ENCODE peak calls at places on chromosomes 2 and 18, in ten cellular contexts. Y is fibroblast of lung, Q is aorta, A is NT2/D1, C is MG63, I is AG04449, Z is epithelial cell of esophagus, E is prostate gland, T is tibial artery, O is fibroblast of pulmonary artery. J is an unnamed sample.

GRCh38 chr2:74876081-74876886 is 42.4 kb downstream of the HK2 start:
- DNase-seq in Y (peak; percentile 67), Q (no peak), A (peak; percentile 22), C (no peak), I (no peak), Z (peak; percentile 48), E (peak; percentile 45), T (no peak), O (peak; percentile 77), J (peak; percentile 69)

GRCh38 chr18:42114310-42114943 is 159.4 kb downstream of the PIK3C3 start:
- DNase-seq in Y (peak; percentile 87), Q (peak; percentile 50), A (peak; percentile 62), C (peak; percentile 30), I (peak; percentile 24), Z (peak; percentile 63), E (peak; percentile 56), T (peak; percentile 51), O (peak; percentile 87), J (peak; percentile 77)

GRCh38 chr2:64324746-64325410 is 129.1 kb upstream of the LGALSL start:
- DNase-seq in Y (no peak), Q (no peak), A (no peak), C (peak; percentile 39), I (no peak), Z (no peak), E (no peak), T (no peak), O (no peak), J (no peak)

GRCh38 chr18:54149078-54149697 is 75.3 kb downstream of the MBD2 start:
- DNase-seq in Y (peak; percentile 82), Q (peak; percentile 65), A (no peak), C (peak; percentile 78), I (peak; percentile 80), Z (peak; percentile 93), E (no peak), T (peak; percentile 32), O (peak; percentile 92), J (peak; percentile 95)

GRCh38 chr2:162258169-162258568 is 14.9 kb upstream of the FAP start:
- DNase-seq in Y (no peak), Q (no peak), A (no peak), C (no peak), I (no peak), Z (no peak), E (no peak), T (no peak), O (no peak), J (peak; percentile 61)

GRCh38 chr2:30245364-30245763 is 14.0 kb downstream of the LBH start:
- DNase-seq in Y (no peak), Q (no peak), A (no peak), C (no peak), I (no peak), Z (no peak), E (no peak), T (no peak), O (no peak), J (no peak)

GRCh38 chr2:174631009-174631981 is 33.7 kb upstream of the WIPF1 start:
- DNase-seq in Y (peak; percentile 20), Q (no peak), A (no peak), C (no peak), I (peak; percentile 84), Z (no peak), E (no peak), T (no peak), O (peak; percentile 86), J (peak; percentile 88)

GRCh38 chr2:17171446-17172049 is 346.7 kb downstream of the RAD51AP2 start:
- DNase-seq in Y (peak; percentile 39), Q (peak; percentile 45), A (peak; percentile 52), C (peak; percentile 47), I (no peak), Z (peak; percentile 64), E (no peak), T (no peak), O (peak; percentile 13), J (peak; percentile 5)

GRCh38 chr2:25324905-25325592 is 16.7 kb downstream of the DNMT3A start:
- DNase-seq in Y (peak; percentile 50), Q (peak; percentile 91), A (no peak), C (no peak), I (no peak), Z (no peak), E (no peak), T (peak; percentile 91), O (peak; percentile 39), J (peak; percentile 75)

GRCh38 chr2:238601433-238602222 is 174.9 kb downstream of the ASB1 start:
- DNase-seq in Y (peak; percentile 86), Q (peak; percentile 58), A (no peak), C (peak; percentile 65), I (no peak), Z (peak; percentile 25), E (peak; percentile 61), T (peak; percentile 72), O (peak; percentile 92), J (peak; percentile 91)

GRCh38 chr2:175153-175786 is 88.6 kb downstream of the SH3YL1 start:
- DNase-seq in Y (no peak), Q (no peak), A (no peak), C (no peak), I (no peak), Z (no peak), E (no peak), T (no peak), O (no peak), J (no peak)

GRCh38 chr2:10009811-10010781 is 33.3 kb upstream of the KLF11 start:
- DNase-seq in Y (peak; percentile 68), Q (peak; percentile 88), A (no peak), C (peak; percentile 94), I (no peak), Z (no peak), E (no peak), T (peak; percentile 68), O (peak; percentile 36), J (peak; percentile 74)

DNA sequence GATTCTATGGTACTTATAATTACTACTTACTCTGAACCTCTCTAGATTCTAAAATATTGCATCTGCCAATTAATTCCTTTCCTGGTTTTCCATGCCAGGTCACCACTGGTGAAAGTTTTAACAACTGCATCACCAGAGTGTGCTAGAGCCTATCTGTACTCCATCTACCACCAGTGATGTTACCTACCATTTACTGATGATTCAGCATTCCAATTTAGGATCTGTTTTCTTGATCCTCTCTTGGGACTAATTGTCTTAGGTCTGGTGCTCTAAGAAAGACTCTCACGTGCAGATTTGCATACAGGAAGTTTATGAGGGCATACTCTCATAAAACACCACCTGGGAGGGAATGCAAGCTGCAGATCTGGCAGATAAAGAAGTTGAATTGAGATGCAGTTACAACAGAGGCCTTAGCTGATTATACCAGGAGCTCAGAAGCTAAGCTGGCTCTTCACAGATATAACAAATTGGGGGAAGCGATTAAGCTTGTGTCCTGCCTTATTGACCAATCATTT is 347.6 kb upstream of the VRK2 start:
- DNase-seq in Y (no peak), Q (no peak), A (no peak), C (no peak), I (no peak), Z (no peak), E (no peak), T (no peak), O (no peak), J (no peak)
- H3K4me3 ChIP-seq in Y (no peak overlapping the region), Q (no peak overlapping the region), A (no peak overlapping the region), C (no peak overlapping the region), I (no peak overlapping the region), Z (no peak overlapping the region), E (no peak overlapping the region), T (no peak overlapping the region), O (no peak overlapping the region), J (no peak overlapping the region)

GRCh38 chr2:148893906-148894305 is 18.9 kb downstream of the KIF5C start:
- DNase-seq in Y (no peak), Q (no peak), A (no peak), C (no peak), I (no peak), Z (no peak), E (no peak), T (no peak), O (no peak), J (no peak)

GRCh38 chr2:148885988-148886387 is 11.0 kb downstream of the KIF5C start:
- DNase-seq in Y (no peak), Q (no peak), A (no peak), C (no peak), I (no peak), Z (no peak), E (no peak), T (no peak), O (no peak), J (no peak)

GRCh38 chr2:148887349-148888002 is 12.4 kb downstream of the KIF5C start:
- DNase-seq in Y (no peak), Q (no peak), A (no peak), C (no peak), I (no peak), Z (no peak), E (no peak), T (no peak), O (no peak), J (no peak)

GRCh38 chr2:148885209-148885608 is 10.2 kb downstream of the KIF5C start:
- DNase-seq in Y (no peak), Q (no peak), A (no peak), C (no peak), I (no peak), Z (no peak), E (no peak), T (no peak), O (no peak), J (no peak)

DNA sequence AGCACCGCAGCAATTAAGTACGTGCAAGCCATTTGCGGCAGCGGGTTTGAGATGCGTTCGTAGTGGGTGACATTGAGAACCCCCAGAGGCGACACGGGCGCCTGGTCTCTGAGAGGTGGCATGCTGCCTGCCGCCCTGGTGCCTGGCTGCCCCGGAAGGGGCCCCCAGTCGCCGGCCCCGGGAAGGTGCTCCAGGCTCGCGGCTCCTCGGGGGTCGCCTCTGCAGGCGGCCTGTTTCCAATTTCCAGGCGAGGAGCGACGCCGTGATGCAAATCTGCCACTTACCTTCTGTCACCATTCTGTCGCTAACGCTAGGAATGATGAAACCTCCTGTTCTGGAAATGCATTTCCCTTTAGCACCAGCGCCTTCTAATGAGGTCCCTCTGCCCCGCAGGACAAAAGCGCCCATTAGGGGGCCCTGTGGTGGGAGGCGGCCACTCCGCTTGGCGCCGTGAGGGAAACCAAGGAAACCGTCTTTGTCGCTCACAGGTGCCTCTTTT is 13.0 kb downstream of the KIF5C start:
- DNase-seq in Y (no peak), Q (no peak), A (no peak), C (no peak), I (no peak), Z (no peak), E (no peak), T (no peak), O (no peak), J (no peak)
- H3K4me3 ChIP-seq in Y (peak overlapping the region; percentile 59), Q (peak overlapping the region; percentile 44), A (peak overlapping the region; percentile 40), C (peak overlapping the region; percentile 39), I (no peak overlapping the region), Z (no peak overlapping the region), E (peak overlapping the region; percentile 19), T (peak overlapping the region; percentile 30), O (no peak overlapping the region), J (no peak overlapping the region)

GRCh38 chr2:77099961-77100360 is 422.2 kb downstream of the LRRTM4 start:
- DNase-seq in Y (no peak), Q (no peak), A (no peak), C (no peak), I (no peak), Z (no peak), E (no peak), T (no peak), O (no peak), J (no peak)

GRCh38 chr2:77095096-77095495 is 427.1 kb downstream of the LRRTM4 start:
- DNase-seq in Y (no peak), Q (no peak), A (no peak), C (no peak), I (no peak), Z (no peak), E (no peak), T (no peak), O (no peak), J (no peak)
- H3K4me3 ChIP-seq in Y (no peak overlapping the region), Q (no peak overlapping the region), A (no peak overlapping the region), C (no peak overlapping the region), I (no peak overlapping the region), Z (no peak overlapping the region), E (no peak overlapping the region), T (no peak overlapping the region), O (no peak overlapping the region), J (no peak overlapping the region)

GRCh38 chr18:37483984-37484892 is 81.4 kb downstream of the CELF4 start:
- DNase-seq in Y (no peak), Q (no peak), A (no peak), C (no peak), I (no peak), Z (no peak), E (no peak), T (no peak), O (no peak), J (no peak)
- H3K4me3 ChIP-seq in Y (no peak overlapping the region), Q (no peak overlapping the region), A (no peak overlapping the region), C (no peak overlapping the region), I (no peak overlapping the region), Z (no peak overlapping the region), E (no peak overlapping the region), T (no peak overlapping the region), O (no peak overlapping the region), J (no peak overlapping the region)